ENCODE peak calls at places on chromosomes 5 and 9, in seven cellular contexts. L is right atrium auricular region, W is ovary, Q is adrenal gland, H is cardiac muscle cell, I is neural progenitor cell, V is uterus. A is an unnamed sample. For H3K4me1, the result is how much of the 10 kb centered on the place peaks cover.

GRCh38 chr5:26434688-26435087 is 603.7 kb downstream of the CDH9 start:
- DNase-seq in V (no peak), H (no peak), I (no peak), W (no peak), Q (no peak), L (no peak), A (no peak)

GRCh38 chr9:76730795-76731194 is 33.4 kb upstream of the PCA3 start:
- DNase-seq in V (no peak), W (no peak), H (no peak), L (no peak), I (no peak), Q (no peak), A (no peak)

GRCh38 chr5:135222171-135222681 is 176.8 kb downstream of the MACROH2A1 start:
- DNase-seq in I (no peak), L (peak), V (peak), H (no peak), Q (peak), W (peak), A (peak)

GRCh38 chr9:5493597-5494511 is 16.5 kb upstream of the PDCD1LG2 start:
- DNase-seq in W (no peak), H (no peak), I (no peak), L (no peak), Q (peak), V (no peak), A (no peak)

GRCh38 chr9:107169796-107170195 is 113.3 kb upstream of the RAD23B start:
- DNase-seq in W (no peak), V (no peak), I (no peak), L (no peak), Q (no peak), H (no peak), A (no peak)

GRCh38 chr5:55021465-55021864 is 2.6 kb upstream of the GZMK start:
- DNase-seq in Q (no peak), W (no peak), V (no peak), L (no peak), H (no peak), I (no peak), A (no peak)

GRCh38 chr9:83965350-83966208 is 14.4 kb downstream of the HNRNPK start:
- DNase-seq in L (no peak), H (no peak), V (no peak), W (no peak), I (no peak), Q (no peak), A (no peak)

GRCh38 chr5:11292648-11293356 is 531.8 kb upstream of the DAP start:
- DNase-seq in H (no peak), W (no peak), L (no peak), I (no peak), Q (no peak), V (no peak), A (no peak)

GRCh38 chr9:128108784-128109709 is 18.5 kb downstream of the PTGES2 start:
- DNase-seq in W (no peak), I (no peak), L (no peak), V (no peak), H (no peak), Q (no peak), A (no peak)

GRCh38 chr5:75601996-75602395 is 9.3 kb upstream of the ANKDD1B start:
- DNase-seq in L (no peak), I (no peak), W (no peak), V (no peak), Q (no peak), H (no peak), A (no peak)

GRCh38 chr5:2038337-2039179 is 155.8 kb upstream of the IRX4 start:
- DNase-seq in W (peak), I (peak), Q (peak), V (peak), L (no peak), H (peak), A (peak)

GRCh38 chr5:5377780-5378179 is 44.7 kb upstream of the ICE1 start:
- DNase-seq in W (no peak), H (no peak), Q (no peak), V (no peak), L (no peak), I (no peak), A (no peak)

GRCh38 chr9:136622538-136622948 is 40.2 kb upstream of the EGFL7 start:
- DNase-seq in W (no peak), Q (no peak), I (no peak), H (no peak), L (no peak), V (no peak), A (no peak)

GRCh38 chr9:27210588-27210987 is 86.4 kb downstream of the EQTN start:
- DNase-seq in I (no peak), V (no peak), L (no peak), W (no peak), Q (no peak), H (no peak), A (no peak)

GRCh38 chr5:1827410-1828397 is 26.5 kb downstream of the NDUFS6 start:
- DNase-seq in Q (no peak), I (peak), L (no peak), V (no peak), W (no peak), H (no peak), A (no peak)

GRCh38 chr5:8641796-8642505 is 773.0 kb downstream of the MTRR start:
- DNase-seq in H (no peak), L (no peak), V (no peak), Q (no peak), W (no peak), I (no peak), A (no peak)

GRCh38 chr5:133869675-133869978 is 98.8 kb downstream of the C5orf15 start:
- DNase-seq in V (no peak), L (peak), Q (peak), W (no peak), I (no peak), H (no peak), A (no peak)

GRCh38 chr9:112180387-112180881 is 5.3 kb upstream of the SUSD1 start:
- DNase-seq in W (no peak), L (no peak), V (no peak), Q (peak), H (no peak), I (no peak), A (no peak)

GRCh38 chr9:37618817-37619216 is 26.4 kb upstream of the TOMM5 start:
- DNase-seq in V (no peak), I (no peak), Q (no peak), H (no peak), W (no peak), L (no peak), A (no peak)

GRCh38 chr5:115461506-115462290 is 82.9 kb downstream of the FEM1C start:
- DNase-seq in V (no peak), H (no peak), I (no peak), Q (no peak), L (no peak), W (no peak), A (peak)

GRCh38 chr5:131521252-131521651 is 113.8 kb downstream of the RAPGEF6 start:
- DNase-seq in V (no peak), I (no peak), W (no peak), Q (no peak), H (no peak), L (no peak), A (no peak)

DNA sequence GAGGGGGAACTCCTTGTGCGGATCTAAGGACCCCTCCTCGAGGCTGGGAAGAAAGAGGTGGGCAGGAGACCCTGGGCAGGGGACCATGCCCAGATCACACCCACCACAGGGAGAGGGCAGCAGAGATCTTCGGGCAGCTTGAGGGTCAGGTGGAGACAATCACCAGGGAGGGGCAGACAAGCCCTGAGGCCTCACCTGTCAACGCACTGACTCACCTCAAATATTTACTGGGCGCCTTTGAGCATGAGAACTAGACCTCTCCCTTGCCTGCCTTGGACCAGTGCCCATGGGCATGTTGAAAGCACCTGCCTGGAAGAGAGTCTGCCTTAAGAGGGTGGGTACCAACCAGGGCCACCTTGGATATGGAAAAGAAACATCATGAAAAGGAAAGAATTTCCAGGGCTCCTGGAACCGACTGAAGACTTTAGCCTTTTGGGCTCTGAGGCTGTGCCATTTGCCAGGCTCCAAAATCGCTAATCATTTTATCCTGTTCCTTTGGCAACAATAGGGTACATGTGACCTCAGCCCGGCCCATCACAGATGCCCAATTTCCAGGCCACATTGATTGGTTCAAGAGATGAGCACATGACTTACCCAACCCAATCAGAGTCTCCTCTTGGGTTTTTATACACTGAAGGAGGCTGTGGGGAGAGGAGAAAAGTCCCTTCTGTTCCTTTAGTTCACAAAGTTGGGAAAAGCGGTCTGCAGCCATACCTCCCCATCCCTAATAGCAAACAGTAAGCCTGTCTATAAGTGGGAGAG is 10.4 kb upstream of the SPINK4 start:
- DNase-seq in I (no peak), V (no peak), W (no peak), L (no peak), Q (no peak), H (no peak), A (peak)
- H3K4me1 ChIP-seq in I (under half), V (under half), W (under half), L (under half), Q (under half), H (under half), A (half or more)

GRCh38 chr9:110146371-110146770 is 61.6 kb downstream of the C9orf152 start:
- DNase-seq in W (no peak), V (no peak), L (no peak), Q (no peak), I (no peak), H (no peak), A (no peak)

GRCh38 chr9:110142868-110143866 is 64.8 kb downstream of the C9orf152 start:
- DNase-seq in V (no peak), H (peak), Q (no peak), I (peak), L (no peak), W (no peak), A (no peak)

GRCh38 chr9:110142253-110142652 is 65.7 kb downstream of the C9orf152 start:
- DNase-seq in I (no peak), V (no peak), Q (no peak), H (no peak), L (no peak), W (no peak), A (no peak)

GRCh38 chr9:110141118-110141797 is 66.7 kb downstream of the C9orf152 start:
- DNase-seq in V (peak), H (no peak), L (peak), W (no peak), I (no peak), Q (peak), A (no peak)

DNA sequence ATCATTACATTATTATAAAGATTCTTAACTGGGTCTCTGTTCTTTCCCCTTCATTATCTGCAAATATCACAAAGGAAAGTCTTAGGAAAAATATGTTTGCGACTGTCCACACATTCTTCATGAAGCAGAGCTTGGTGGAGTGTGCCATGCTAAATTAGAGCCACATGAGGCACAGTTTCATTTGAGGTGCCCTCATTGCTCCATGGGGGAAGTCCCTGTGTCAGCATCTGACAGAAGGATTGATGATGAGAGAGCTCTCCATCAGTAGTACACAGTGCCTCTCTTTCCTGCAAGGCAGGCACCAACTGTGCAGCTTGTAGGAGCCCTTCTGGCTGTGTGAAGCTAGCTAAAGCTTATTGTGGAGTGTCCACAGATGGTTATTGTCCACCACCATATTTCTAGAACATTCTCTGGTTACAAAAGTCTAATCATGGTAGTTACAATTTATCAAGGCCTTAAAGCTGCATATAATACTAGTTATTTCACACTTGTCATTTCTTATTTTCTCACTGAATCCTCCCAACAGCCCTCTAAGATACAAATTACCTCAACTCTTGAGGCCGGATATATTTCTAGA is 63.9 kb downstream of the C9orf152 start:
- DNase-seq in H (peak), W (no peak), Q (no peak), V (no peak), L (no peak), I (no peak), A (no peak)
- H3K4me1 ChIP-seq in H (under half), W (under half), Q (under half), V (under half), L (under half), I (under half), A (under half)

GRCh38 chr5:171999100-171999499 is 7.3 kb downstream of the FBXW11 start:
- DNase-seq in I (no peak), V (no peak), L (no peak), Q (no peak), H (no peak), W (no peak), A (no peak)
- H3K4me1 ChIP-seq in I (under half), V (under half), L (under half), Q (under half), H (under half), W (under half), A (under half)

DNA sequence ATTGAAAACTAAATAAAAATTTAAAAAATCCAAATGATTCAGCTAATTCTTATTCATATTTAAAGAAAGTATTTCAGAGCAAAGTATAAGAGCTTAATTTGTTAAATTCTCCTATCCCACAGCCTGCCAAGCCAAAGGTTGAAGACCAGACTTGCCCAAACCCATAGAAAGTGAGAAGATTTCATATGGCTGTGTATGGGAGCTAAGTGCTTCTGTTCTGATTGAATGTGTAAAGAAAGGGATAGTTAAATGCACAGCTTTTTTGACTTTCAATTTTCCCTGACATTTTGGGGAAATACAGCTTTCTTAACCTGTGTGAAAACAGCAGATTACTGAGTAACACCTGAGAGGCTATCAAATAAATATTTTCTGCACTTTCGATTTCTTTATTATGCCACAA is 125.0 kb upstream of the MTAP start:
- DNase-seq in Q (no peak), H (no peak), V (no peak), W (no peak), L (no peak), I (no peak), A (no peak)
- H3K4me1 ChIP-seq in Q (under half), H (under half), V (under half), W (under half), L (under half), I (under half), A (half or more)

GRCh38 chr9:132824151-132824550 is 53.9 kb downstream of the AK8 start:
- DNase-seq in I (no peak), H (no peak), V (no peak), L (no peak), W (no peak), Q (no peak), A (no peak)
- H3K4me1 ChIP-seq in I (under half), H (under half), V (under half), L (under half), W (under half), Q (under half), A (under half)

DNA sequence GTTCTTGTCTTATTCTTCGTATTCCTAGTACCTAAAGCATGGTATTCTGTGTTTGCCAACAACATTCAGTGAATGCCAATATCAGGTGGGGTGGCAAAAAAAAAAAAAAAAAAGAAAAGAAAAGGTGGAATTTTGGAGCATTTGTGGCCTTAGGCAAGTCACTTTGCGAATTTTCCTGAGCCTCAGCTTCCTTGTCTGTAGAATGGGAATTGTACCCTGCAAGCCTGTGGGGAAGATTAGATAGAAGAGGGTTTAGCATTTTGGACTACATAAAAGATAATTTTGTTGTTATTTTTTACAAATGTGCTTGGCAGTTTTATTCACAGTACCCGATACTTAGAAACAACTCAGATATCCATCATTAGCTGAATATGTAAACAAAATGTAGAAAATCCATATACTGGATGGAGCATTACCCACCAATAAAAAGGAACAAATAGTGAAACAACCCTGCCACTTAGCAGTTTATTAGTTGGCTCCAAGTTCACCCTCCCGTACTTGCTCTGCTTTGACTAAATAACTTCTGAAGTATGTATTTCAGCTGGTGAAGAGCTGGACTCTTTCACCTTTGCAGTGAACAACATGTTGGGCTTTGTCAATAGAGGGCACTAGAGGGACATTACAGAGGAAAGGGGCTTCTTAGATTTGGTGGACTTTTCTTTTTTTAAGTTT is 13.6 kb downstream of the UBE2D2 start:
- DNase-seq in I (peak), V (no peak), W (no peak), H (peak), Q (no peak), L (no peak), A (no peak)
- H3K4me1 ChIP-seq in I (under half), V (under half), W (under half), H (under half), Q (under half), L (under half), A (under half)